ENCODE peak calls at places on chromosomes 1 and 21, in seven cellular contexts. T, A, Z, O, R, S and E are unnamed samples.

GRCh38 chr1:1839311-1839965 is 51.4 kb downstream of the GNB1 start:
- DNase-seq in T (no peak), A (no peak), Z (no peak), O (no peak), R (no peak), S (no peak), E (no peak)

GRCh38 chr1:9293512-9294439 is 1.1 kb downstream of the SPSB1 start:
- DNase-seq in T (peak; percentile 57), A (peak; percentile 41), Z (peak; percentile 29), O (peak; percentile 49), R (peak; percentile 46), S (no peak), E (no peak)

GRCh38 chr1:184150776-184151531 is 99.4 kb downstream of the TSEN15 start:
- DNase-seq in T (peak; percentile 56), A (no peak), Z (no peak), O (no peak), R (no peak), S (peak; percentile 84), E (peak; percentile 85)

GRCh38 chr1:21451212-21451611 is 11.3 kb downstream of the NBPF3 start:
- DNase-seq in T (peak; percentile 74), A (no peak), Z (no peak), O (no peak), R (no peak), S (peak; percentile 65), E (peak; percentile 59)

GRCh38 chr1:55131218-55131617 is 83.9 kb downstream of the USP24 start:
- DNase-seq in T (peak; percentile 23), A (no peak), Z (no peak), O (no peak), R (no peak), S (peak; percentile 41), E (no peak)

GRCh38 chr1:151549199-151549598 is 9.1 kb downstream of the TUFT1 start:
- DNase-seq in T (no peak), A (no peak), Z (no peak), O (no peak), R (no peak), S (no peak), E (no peak)

GRCh38 chr1:178238722-178239510 is 145.0 kb downstream of the RASAL2 start:
- DNase-seq in T (peak; percentile 99), A (no peak), Z (no peak), O (no peak), R (no peak), S (peak; percentile 97), E (peak; percentile 92)

GRCh38 chr1:230399321-230400006 is 26.7 kb downstream of the PGBD5 start:
- DNase-seq in T (peak; percentile 17), A (no peak), Z (no peak), O (no peak), R (no peak), S (no peak), E (no peak)

GRCh38 chr21:28253378-28253777 is 739.3 kb downstream of the LTN1 start:
- DNase-seq in T (peak; percentile 70), A (no peak), Z (no peak), O (no peak), R (no peak), S (peak; percentile 52), E (peak; percentile 52)

GRCh38 chr1:7043729-7044470 is 258.6 kb downstream of the CAMTA1 start:
- DNase-seq in T (no peak), A (no peak), Z (no peak), O (no peak), R (no peak), S (no peak), E (no peak)

GRCh38 chr1:229862017-229862774 is 204.8 kb upstream of the GALNT2 start:
- DNase-seq in T (no peak), A (no peak), Z (no peak), O (no peak), R (no peak), S (peak; percentile 36), E (no peak)

GRCh38 chr1:238562376-238562775 is 671.7 kb upstream of the ZP4 start:
- DNase-seq in T (peak; percentile 47), A (no peak), Z (no peak), O (no peak), R (no peak), S (peak; percentile 38), E (peak; percentile 12)